ENCODE peak calls at places on chromosomes 1 and 21, in seven cellular contexts. N, Q, T, J, H, S and K are unnamed samples.

GRCh38 chr1:92587445-92587844 is 100.7 kb upstream of the GFI1 start:
- DNase-seq in N (no peak), Q (no peak), T (no peak), J (no peak), H (no peak), S (no peak), K (no peak)

GRCh38 chr1:192587386-192588276 is 12.1 kb downstream of the RGS1 start:
- DNase-seq in N (no peak), Q (no peak), T (no peak), J (no peak), H (no peak), S (no peak), K (no peak)

GRCh38 chr1:932776-933602 is 9.3 kb downstream of the SAMD11 start:
- DNase-seq in N (no peak), Q (no peak), T (no peak), J (no peak), H (peak; percentile 36), S (no peak), K (no peak)

GRCh38 chr1:35505911-35506798 is 51.0 kb downstream of the KIAA0319L start:
- DNase-seq in N (no peak), Q (no peak), T (peak; percentile 91), J (peak; percentile 23), H (peak; percentile 28), S (no peak), K (peak; percentile 59)

GRCh38 chr1:156801409-156802121 is 15.1 kb downstream of the SH2D2A start:
- DNase-seq in N (no peak), Q (no peak), T (peak; percentile 36), J (no peak), H (no peak), S (no peak), K (peak; percentile 54)

GRCh38 chr1:212432163-212432705 is 486 bp upstream of the NENF start:
- DNase-seq in N (no peak), Q (no peak), T (no peak), J (no peak), H (no peak), S (no peak), K (no peak)

GRCh38 chr21:43345046-43345745 is 81.7 kb downstream of the SIK1 start:
- DNase-seq in N (no peak), Q (no peak), T (no peak), J (no peak), H (no peak), S (no peak), K (no peak)

GRCh38 chr1:2587071-2587859 is 688 bp downstream of the PRXL2B start:
- DNase-seq in N (peak; percentile 38), Q (no peak), T (no peak), J (peak; percentile 34), H (peak; percentile 2), S (peak; percentile 73), K (peak; percentile 13)

GRCh38 chr1:9960705-9961562 is 17.7 kb downstream of the NMNAT1 start:
- DNase-seq in N (no peak), Q (peak; percentile 69), T (peak; percentile 4), J (no peak), H (no peak), S (peak; percentile 62), K (no peak)

GRCh38 chr1:9960011-9960410 is 16.7 kb downstream of the NMNAT1 start:
- DNase-seq in N (no peak), Q (no peak), T (no peak), J (no peak), H (no peak), S (no peak), K (no peak)

GRCh38 chr1:9957726-9958125 is 14.5 kb downstream of the NMNAT1 start:
- DNase-seq in N (no peak), Q (no peak), T (no peak), J (no peak), H (no peak), S (no peak), K (no peak)
- H3K23ac ChIP-seq in N (no peak overlapping the region), Q (no peak overlapping the region), T (no peak overlapping the region), J (no peak overlapping the region), H (no peak overlapping the region), S (no peak overlapping the region), K (no peak overlapping the region)

DNA sequence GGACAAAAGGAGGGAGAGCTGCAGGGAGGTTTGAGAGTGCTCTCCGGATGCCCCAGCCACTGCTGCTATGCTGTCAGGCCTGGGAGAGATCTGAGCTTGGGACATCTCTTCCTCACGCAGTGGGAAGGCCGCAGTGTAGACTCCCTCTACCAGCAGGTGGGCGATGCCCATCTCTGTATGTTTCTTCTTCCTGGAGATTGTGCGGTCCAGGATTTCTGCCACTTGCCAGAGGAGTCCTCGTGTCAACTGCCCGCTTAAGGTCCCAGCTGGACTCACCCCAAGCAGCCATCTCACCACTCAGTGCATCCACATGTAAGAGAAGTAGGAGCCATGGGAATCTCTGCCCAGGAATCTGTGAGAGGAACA is 10.9 kb downstream of the CPLANE2 start:
- DNase-seq in N (no peak), Q (no peak), T (no peak), J (no peak), H (no peak), S (no peak), K (no peak)
- H3K23ac ChIP-seq in N (peak overlapping the region; percentile 26), Q (no peak overlapping the region), T (no peak overlapping the region), J (no peak overlapping the region), H (no peak overlapping the region), S (no peak overlapping the region), K (no peak overlapping the region)

GRCh38 chr1:115949156-115949555 is 27.2 kb upstream of the SLC22A15 start:
- DNase-seq in N (no peak), Q (no peak), T (no peak), J (no peak), H (no peak), S (no peak), K (no peak)

GRCh38 chr1:115951552-115951951 is 24.8 kb upstream of the SLC22A15 start:
- DNase-seq in N (no peak), Q (no peak), T (no peak), J (no peak), H (no peak), S (no peak), K (no peak)

DNA sequence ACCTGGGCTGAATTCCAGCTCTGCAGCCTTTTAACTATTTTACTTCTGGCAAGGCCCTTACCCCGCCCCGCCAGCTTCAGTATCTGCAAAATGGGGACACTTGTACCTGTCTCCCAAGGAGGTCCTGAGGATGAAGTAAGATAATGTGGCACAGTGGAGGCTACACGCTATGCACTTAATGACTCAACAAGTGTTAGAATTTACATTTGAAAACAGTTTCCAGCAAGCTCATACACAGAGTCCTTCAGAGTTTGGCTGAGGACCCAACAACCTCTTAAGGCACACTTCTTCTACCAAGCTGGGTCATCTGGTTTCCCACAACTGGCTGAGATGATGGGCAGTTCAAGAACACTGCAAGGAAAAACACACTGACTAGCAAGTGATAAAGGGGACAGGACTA is 30.2 kb upstream of the SLC22A15 start:
- DNase-seq in N (no peak), Q (no peak), T (no peak), J (no peak), H (no peak), S (no peak), K (no peak)
- H3K23ac ChIP-seq in N (no peak overlapping the region), Q (no peak overlapping the region), T (no peak overlapping the region), J (no peak overlapping the region), H (no peak overlapping the region), S (no peak overlapping the region), K (no peak overlapping the region)

GRCh38 chr1:23210963-23211362 is 6.3 kb downstream of the HTR1D start:
- DNase-seq in N (no peak), Q (no peak), T (no peak), J (no peak), H (no peak), S (no peak), K (no peak)

GRCh38 chr1:23208527-23208926 is 8.8 kb downstream of the HTR1D start:
- DNase-seq in N (no peak), Q (no peak), T (no peak), J (no peak), H (no peak), S (no peak), K (no peak)

GRCh38 chr1:23210351-23210785 is 6.9 kb downstream of the HTR1D start:
- DNase-seq in N (no peak), Q (peak; percentile 71), T (no peak), J (peak; percentile 76), H (no peak), S (peak; percentile 65), K (no peak)

GRCh38 chr1:23211955-23212354 is 5.3 kb downstream of the HTR1D start:
- DNase-seq in N (no peak), Q (no peak), T (no peak), J (no peak), H (no peak), S (no peak), K (no peak)

GRCh38 chr1:23209765-23210164 is 7.5 kb downstream of the HTR1D start:
- DNase-seq in N (no peak), Q (no peak), T (no peak), J (no peak), H (no peak), S (no peak), K (no peak)
- H3K23ac ChIP-seq in N (no peak overlapping the region), Q (no peak overlapping the region), T (no peak overlapping the region), J (no peak overlapping the region), H (no peak overlapping the region), S (no peak overlapping the region), K (no peak overlapping the region)

DNA sequence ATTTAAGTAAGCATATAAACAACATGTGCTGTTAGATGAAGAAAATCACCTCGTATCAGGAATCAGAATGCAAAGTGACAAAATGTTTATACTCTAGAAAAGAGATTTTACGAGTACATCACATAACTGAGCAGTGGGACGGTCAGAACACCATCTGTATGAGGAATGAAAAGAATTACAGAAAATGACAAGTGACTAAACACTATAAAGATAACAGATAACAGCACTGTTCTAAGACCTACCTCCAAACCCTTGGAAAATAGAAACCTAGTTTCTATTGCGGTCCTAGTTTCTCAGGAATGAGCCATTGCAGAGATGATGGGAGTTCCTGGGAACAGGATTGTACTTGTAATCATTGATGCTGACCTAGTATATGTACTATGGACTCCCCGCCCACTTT is 839.4 kb upstream of the ADAMTS5 start:
- DNase-seq in N (no peak), Q (no peak), T (peak; percentile 39), J (no peak), H (peak; percentile 15), S (no peak), K (peak; percentile 23)
- H3K23ac ChIP-seq in N (no peak overlapping the region), Q (no peak overlapping the region), T (no peak overlapping the region), J (no peak overlapping the region), H (no peak overlapping the region), S (no peak overlapping the region), K (no peak overlapping the region)

GRCh38 chr21:36901575-36901974 is 64.9 kb downstream of the HLCS start:
- DNase-seq in N (no peak), Q (no peak), T (no peak), J (no peak), H (no peak), S (no peak), K (no peak)
- H3K23ac ChIP-seq in N (no peak overlapping the region), Q (no peak overlapping the region), T (no peak overlapping the region), J (no peak overlapping the region), H (no peak overlapping the region), S (no peak overlapping the region), K (no peak overlapping the region)